ENCODE peak calls at places on chromosome 1, in nine cellular contexts. H is occipital lobe; S is NCI-H1092 treated with DMSO at 0.1 percent for 48 hours; N is iris pigment epithelial cell; Y is bronchial epithelial cell; T is RPMI8226; Z is central memory CD4-positive, alpha-beta T cell; B is CD4-positive, alpha-beta T cell; F is activated CD4-positive, alpha-beta memory T cell treated with anti-CD3 and anti-CD28 coated beads for 36 hours. R is an unnamed sample.

GRCh38 chr1:117607471-117607870 is 1.6 kb downstream of the TENT5C start:
- DNase-seq in Z (peak; percentile 71), S (no peak), F (peak; percentile 74), N (no peak), T (peak; percentile 76), Y (peak; percentile 18), H (no peak), B (peak; percentile 31), R (no peak)

GRCh38 chr1:223363057-223363855 is 720 bp downstream of the SUSD4 start:
- DNase-seq in S (peak; percentile 56), Y (no peak), T (peak; percentile 29), F (peak; percentile 36), N (no peak), H (no peak), B (peak; percentile 5), Z (peak; percentile 15), R (no peak)

GRCh38 chr1:180116964-180117763 is 37.5 kb upstream of the QSOX1 start:
- DNase-seq in B (no peak), F (no peak), Z (no peak), S (no peak), T (no peak), Y (no peak), N (peak; percentile 36), H (no peak), R (no peak)

GRCh38 chr1:183841950-183842816 is 37.3 kb downstream of the RGL1 start:
- DNase-seq in T (peak; percentile 87), Y (peak; percentile 62), N (peak; percentile 98), Z (no peak), H (no peak), S (no peak), F (peak; percentile 51), B (peak; percentile 2), R (no peak)

GRCh38 chr1:70542856-70543255 is 131.8 kb downstream of the CTH start:
- DNase-seq in B (no peak), T (no peak), S (no peak), Z (no peak), F (no peak), H (no peak), Y (peak; percentile 78), N (no peak), R (no peak)

GRCh38 chr1:108125312-108126138 is 74.6 kb downstream of the SLC25A24 start:
- DNase-seq in Y (peak; percentile 60), B (peak; percentile 54), F (peak; percentile 71), N (peak; percentile 74), S (peak; percentile 81), T (peak; percentile 54), H (peak; percentile 38), Z (peak; percentile 61), R (peak; percentile 62)

GRCh38 chr1:100034465-100034864 is 64.7 kb downstream of the SLC35A3 start:
- DNase-seq in H (no peak), F (no peak), Z (no peak), B (no peak), N (peak; percentile 50), Y (peak; percentile 18), S (peak; percentile 26), T (peak; percentile 5), R (no peak)

GRCh38 chr1:11918779-11919519 is 7.3 kb downstream of the KIAA2013 start:
- DNase-seq in B (no peak), H (peak; percentile 74), N (peak; percentile 93), S (no peak), F (no peak), Z (no peak), T (no peak), Y (peak; percentile 47), R (peak; percentile 59)

GRCh38 chr1:110337704-110338199 is 1.4 kb upstream of the RBM15 start:
- DNase-seq in S (peak; percentile 79), Y (no peak), T (peak; percentile 39), F (peak; percentile 56), B (peak; percentile 17), H (no peak), N (peak; percentile 15), Z (no peak), R (peak; percentile 37)

GRCh38 chr1:202034683-202035462 is 24.5 kb downstream of the ELF3 start:
- DNase-seq in F (peak; percentile 14), S (no peak), T (peak; percentile 68), H (no peak), Y (peak; percentile 97), B (no peak), N (peak; percentile 97), Z (no peak), R (no peak)